ENCODE peak calls at places on chromosomes 6 and 20, in six cellular contexts. A is NCI-H460; T is CD8-positive, alpha-beta T cell; L is left cardiac atrium; J is foreskin keratinocyte; D is CD4-positive, alpha-beta T cell. P is an unnamed sample.

GRCh38 chr6:66865771-66866170 is 1158.7 kb upstream of the EYS start:
- DNase-seq in D (no peak), J (peak; percentile 22), L (no peak), T (no peak), A (no peak), P (no peak)

GRCh38 chr6:93319304-93319703 is 100.1 kb downstream of the EPHA7 start:
- DNase-seq in A (no peak), T (no peak), J (no peak), D (no peak), L (no peak), P (no peak)

GRCh38 chr6:40373267-40373666 is 213.9 kb downstream of the LRFN2 start:
- DNase-seq in L (no peak), T (no peak), J (no peak), D (no peak), A (no peak), P (no peak)

GRCh38 chr20:46784450-46785127 is 75.1 kb downstream of the SLC2A10 start:
- DNase-seq in L (no peak), A (no peak), T (no peak), D (no peak), J (no peak), P (no peak)

GRCh38 chr20:37353285-37353849 is 7.4 kb downstream of the SRC start:
- DNase-seq in A (no peak), T (no peak), L (no peak), D (no peak), J (no peak), P (no peak)

GRCh38 chr6:24990227-24990843 is 54.6 kb upstream of the RIPOR2 start:
- DNase-seq in L (no peak), T (no peak), D (no peak), A (no peak), J (no peak), P (peak; percentile 27)

GRCh38 chr6:117493470-117493869 is 11.0 kb downstream of the DCBLD1 start:
- DNase-seq in J (no peak), D (no peak), A (no peak), T (no peak), L (no peak), P (no peak)

GRCh38 chr6:26408828-26409730 is 7.0 kb downstream of the BTN3A1 start:
- DNase-seq in T (no peak), A (no peak), L (no peak), D (no peak), J (no peak), P (no peak)

GRCh38 chr6:132798820-132799538 is 542 bp upstream of the SLC18B1 start:
- DNase-seq in A (peak; percentile 70), L (peak; percentile 70), J (peak; percentile 75), D (peak; percentile 67), T (peak; percentile 41), P (peak; percentile 71)

GRCh38 chr20:14454296-14454695 is 116.9 kb upstream of the FLRT3 start:
- DNase-seq in J (no peak), D (no peak), T (no peak), A (no peak), L (no peak), P (no peak)

GRCh38 chr20:20255104-20255503 is 112.8 kb upstream of the INSM1 start:
- DNase-seq in T (no peak), A (no peak), J (no peak), D (no peak), L (no peak), P (no peak)

GRCh38 chr6:107523054-107523791 is 33.3 kb downstream of the SOBP start:
- DNase-seq in D (no peak), A (no peak), T (no peak), L (no peak), J (no peak), P (no peak)

GRCh38 chr6:26311012-26311384 is 54.0 kb upstream of the BTN3A2 start:
- DNase-seq in A (no peak), T (no peak), J (peak; percentile 68), L (no peak), D (no peak), P (peak; percentile 80)

GRCh38 chr20:63381781-63382431 is 20.8 kb upstream of the CHRNA4 start:
- DNase-seq in A (no peak), T (no peak), D (peak; percentile 32), L (no peak), J (no peak), P (peak; percentile 22)

GRCh38 chr6:45148711-45149341 is 179.3 kb upstream of the RUNX2 start:
- DNase-seq in J (peak; percentile 35), L (no peak), D (no peak), A (no peak), T (no peak), P (no peak)

GRCh38 chr20:11686900-11687543 is 230.7 kb upstream of the BTBD3 start:
- DNase-seq in T (no peak), A (no peak), D (no peak), L (peak; percentile 34), J (peak; percentile 6), P (peak; percentile 20)

GRCh38 chr20:54023406-54023805 is 47.0 kb downstream of the BCAS1 start:
- DNase-seq in J (no peak), L (no peak), D (no peak), A (no peak), T (no peak), P (no peak)

GRCh38 chr6:3871511-3871910 is 22.3 kb downstream of the FAM50B start:
- DNase-seq in J (no peak), D (no peak), L (no peak), A (no peak), T (no peak), P (no peak)

GRCh38 chr6:32852018-32852843 is 1.3 kb downstream of the TAP1 start:
- DNase-seq in L (peak; percentile 65), T (no peak), J (no peak), A (no peak), D (no peak), P (no peak)

GRCh38 chr20:39676857-39677351 is 714.8 kb downstream of the DHX35 start:
- DNase-seq in A (no peak), L (no peak), D (no peak), T (no peak), J (peak; percentile 33), P (peak; percentile 26)

GRCh38 chr6:137973201-137973600 is 106.1 kb downstream of the TNFAIP3 start:
- DNase-seq in J (no peak), L (no peak), D (no peak), A (no peak), T (no peak), P (no peak)

GRCh38 chr6:146543211-146543939 is at the start of gene RAB32:
- DNase-seq in J (peak; percentile 70), L (peak; percentile 96), D (no peak), T (no peak), A (peak; percentile 77), P (peak; percentile 40)

GRCh38 chr6:133544419-133544818 is 303.3 kb downstream of the EYA4 start:
- DNase-seq in J (no peak), A (no peak), D (no peak), L (no peak), T (no peak), P (no peak)

GRCh38 chr6:27251672-27252251 is 4.3 kb downstream of the PRSS16 start:
- DNase-seq in A (peak; percentile 83), T (peak; percentile 18), D (peak; percentile 39), J (peak; percentile 90), L (peak; percentile 47), P (peak; percentile 88)

GRCh38 chr6:73451166-73452106 is 661 bp downstream of the CGAS start:
- DNase-seq in T (no peak), J (peak; percentile 58), L (peak; percentile 40), A (no peak), D (peak; percentile 43), P (peak; percentile 66)

GRCh38 chr6:2102966-2103365 is 142.4 kb downstream of the GMDS start:
- DNase-seq in D (no peak), T (no peak), L (no peak), A (no peak), J (no peak), P (no peak)

GRCh38 chr6:112113918-112114317 is 26.5 kb downstream of the FAM229B start:
- DNase-seq in L (no peak), A (no peak), J (no peak), T (no peak), D (no peak), P (no peak)

GRCh38 chr6:166027761-166028160 is 139.9 kb downstream of the TBXT start:
- DNase-seq in L (no peak), J (no peak), D (no peak), A (no peak), T (no peak), P (no peak)

GRCh38 chr20:64224344-64225165 is 31.0 kb upstream of the PCMTD2 start:
- DNase-seq in L (no peak), J (peak; percentile 88), T (no peak), A (no peak), D (no peak), P (peak; percentile 85)